ENCODE peak calls at places on chromosomes 3 and 15, in eight cellular contexts. F, U, C, E, A, Z, D and K are unnamed samples.
A peak's percentile ranks its signal among the peaks of the same experiment; 100 is the strongest.

GRCh38 chr3:98646680-98647079 is 53.3 kb upstream of the CPOX start:
- DNase-seq in F (no peak), U (no peak), C (no peak), E (no peak), A (no peak), Z (no peak), D (no peak), K (no peak)

GRCh38 chr15:39461536-39462140 is 119.2 kb upstream of the THBS1 start:
- DNase-seq in F (no peak), U (no peak), C (no peak), E (no peak), A (no peak), Z (no peak), D (no peak), K (no peak)

GRCh38 chr3:58340594-58341244 is 8.0 kb downstream of the PXK start:
- DNase-seq in F (no peak), U (no peak), C (no peak), E (no peak), A (no peak), Z (no peak), D (no peak), K (no peak)

GRCh38 chr15:58980351-58980939 is 7.0 kb upstream of the RNF111 start:
- DNase-seq in F (peak; percentile 37), U (no peak), C (no peak), E (no peak), A (no peak), Z (no peak), D (no peak), K (no peak)

GRCh38 chr15:69446947-69447346 is 5.7 kb upstream of the RPLP1 start:
- DNase-seq in F (no peak), U (no peak), C (no peak), E (no peak), A (no peak), Z (no peak), D (no peak), K (no peak)

GRCh38 chr3:154059798-154060197 is 61.4 kb upstream of the ARHGEF26 start:
- DNase-seq in F (no peak), U (no peak), C (no peak), E (no peak), A (no peak), Z (no peak), D (peak; percentile 62), K (no peak)

GRCh38 chr15:100247228-100248225 is 94.2 kb downstream of the ADAMTS17 start:
- DNase-seq in F (no peak), U (no peak), C (no peak), E (no peak), A (no peak), Z (no peak), D (peak; percentile 32), K (no peak)

GRCh38 chr15:33852570-33852969 is 115.7 kb upstream of the CHRM5 start:
- DNase-seq in F (no peak), U (no peak), C (peak; percentile 77), E (no peak), A (no peak), Z (no peak), D (peak; percentile 61), K (no peak)

GRCh38 chr3:186502138-186502941 is 41.8 kb downstream of the CRYGS start:
- DNase-seq in F (no peak), U (no peak), C (no peak), E (no peak), A (no peak), Z (no peak), D (no peak), K (no peak)

GRCh38 chr3:185716436-185717090 is 108.3 kb downstream of the IGF2BP2 start:
- DNase-seq in F (no peak), U (no peak), C (no peak), E (no peak), A (no peak), Z (no peak), D (peak; percentile 68), K (no peak)

GRCh38 chr15:85380860-85381535 is 595 bp downstream of the AKAP13 start:
- DNase-seq in F (peak; percentile 76), U (no peak), C (peak; percentile 26), E (peak; percentile 65), A (peak; percentile 44), Z (peak; percentile 51), D (no peak), K (peak; percentile 66)

GRCh38 chr15:62845239-62846126 is 197.1 kb upstream of the TPM1 start:
- DNase-seq in F (no peak), U (no peak), C (no peak), E (no peak), A (no peak), Z (no peak), D (peak; percentile 95), K (no peak)

GRCh38 chr3:153042088-153042487 is 119.9 kb upstream of the RAP2B start:
- DNase-seq in F (no peak), U (no peak), C (no peak), E (no peak), A (no peak), Z (no peak), D (no peak), K (no peak)

GRCh38 chr3:23166804-23167203 is 36.3 kb upstream of the UBE2E2 start:
- DNase-seq in F (no peak), U (no peak), C (no peak), E (no peak), A (no peak), Z (no peak), D (no peak), K (no peak)

GRCh38 chr3:71978150-71978721 is 193.3 kb upstream of the PROK2 start:
- DNase-seq in F (peak; percentile 74), U (no peak), C (no peak), E (no peak), A (no peak), Z (no peak), D (peak; percentile 62), K (no peak)

GRCh38 chr15:91065505-91065904 is 34.6 kb upstream of the SV2B start:
- DNase-seq in F (no peak), U (no peak), C (no peak), E (no peak), A (no peak), Z (no peak), D (no peak), K (no peak)

GRCh38 chr3:61686228-61686648 is 124.9 kb downstream of the PTPRG start:
- DNase-seq in F (no peak), U (no peak), C (no peak), E (no peak), A (no peak), Z (no peak), D (no peak), K (no peak)

GRCh38 chr3:112794622-112795172 is 52.0 kb downstream of the CD200R1L start:
- DNase-seq in F (no peak), U (no peak), C (no peak), E (no peak), A (no peak), Z (no peak), D (no peak), K (no peak)

GRCh38 chr15:101439285-101439919 is 50.1 kb downstream of the PCSK6 start:
- DNase-seq in F (no peak), U (no peak), C (no peak), E (no peak), A (no peak), Z (no peak), D (no peak), K (no peak)

GRCh38 chr3:1752205-1752604 is 346.5 kb upstream of the CNTN4 start:
- DNase-seq in F (no peak), U (no peak), C (no peak), E (no peak), A (no peak), Z (no peak), D (no peak), K (no peak)

GRCh38 chr3:197963019-197963637 is 3.1 kb downstream of the LMLN start:
- DNase-seq in F (no peak), U (no peak), C (no peak), E (no peak), A (no peak), Z (no peak), D (no peak), K (no peak)

GRCh38 chr3:183650554-183650953 is 15.1 kb downstream of the KLHL24 start:
- DNase-seq in F (no peak), U (no peak), C (no peak), E (no peak), A (no peak), Z (no peak), D (no peak), K (no peak)

GRCh38 chr15:76465728-76466127 is 129.2 kb downstream of the ISL2 start:
- DNase-seq in F (no peak), U (no peak), C (no peak), E (no peak), A (no peak), Z (no peak), D (no peak), K (no peak)

GRCh38 chr3:12193485-12194165 is 34.9 kb upstream of the TIMP4 start:
- DNase-seq in F (peak; percentile 77), U (no peak), C (peak; percentile 87), E (no peak), A (peak; percentile 17), Z (peak; percentile 60), D (peak; percentile 69), K (no peak)

GRCh38 chr15:75966073-75966472 is 46.2 kb downstream of the NRG4 start:
- DNase-seq in F (no peak), U (no peak), C (no peak), E (no peak), A (no peak), Z (no peak), D (no peak), K (no peak)

GRCh38 chr3:115071611-115072010 is 75.5 kb downstream of the ZBTB20 start:
- DNase-seq in F (no peak), U (no peak), C (no peak), E (no peak), A (no peak), Z (no peak), D (no peak), K (no peak)

GRCh38 chr3:27545061-27545460 is 60.9 kb upstream of the SLC4A7 start:
- DNase-seq in F (no peak), U (no peak), C (no peak), E (no peak), A (no peak), Z (no peak), D (no peak), K (no peak)

GRCh38 chr15:101027273-101027901 is 108.2 kb downstream of the LRRK1 start:
- DNase-seq in F (no peak), U (peak; percentile 28), C (no peak), E (no peak), A (no peak), Z (no peak), D (peak; percentile 41), K (peak; percentile 36)

GRCh38 chr3:27796365-27796875 is 74.3 kb upstream of the EOMES start:
- DNase-seq in F (no peak), U (no peak), C (no peak), E (no peak), A (no peak), Z (no peak), D (no peak), K (no peak)

GRCh38 chr15:37007301-37007700 is 93.0 kb downstream of the MEIS2 start:
- DNase-seq in F (no peak), U (no peak), C (no peak), E (no peak), A (no peak), Z (no peak), D (peak; percentile 67), K (no peak)

GRCh38 chr3:45366305-45366704 is 22.1 kb upstream of the LARS2 start:
- DNase-seq in F (no peak), U (no peak), C (no peak), E (no peak), A (no peak), Z (no peak), D (no peak), K (no peak)

GRCh38 chr3:138747229-138747628 is 87.5 kb downstream of the PIK3CB start:
- DNase-seq in F (no peak), U (no peak), C (no peak), E (no peak), A (no peak), Z (no peak), D (no peak), K (no peak)

GRCh38 chr3:138331143-138331894 is 1.7 kb upstream of the NME9 start:
- DNase-seq in F (no peak), U (no peak), C (no peak), E (no peak), A (no peak), Z (no peak), D (no peak), K (no peak)

GRCh38 chr15:91136386-91136923 is 36.4 kb downstream of the SV2B start:
- DNase-seq in F (no peak), U (no peak), C (no peak), E (no peak), A (no peak), Z (no peak), D (no peak), K (no peak)